ENCODE peak calls at places on chromosomes 6 and 20, in five cellular contexts. One of them, this sample, is unnamed.

GRCh38 chr6:166640342-166641043 is 13.4 kb upstream of the RPS6KA2 start:
- DNase-seq in PC-9: no peak
- DNase-seq in left ventricle myocardium inferior: peak
- DNase-seq in heart left ventricle: peak
- DNase-seq in esophagus squamous epithelium: no peak
- DNase-seq in this sample: no peak

GRCh38 chr6:73798592-73798991 is 102.6 kb downstream of the CD109 start:
- DNase-seq in left ventricle myocardium inferior: no peak
- DNase-seq in PC-9: peak
- DNase-seq in heart left ventricle: peak
- DNase-seq in esophagus squamous epithelium: no peak
- DNase-seq in this sample: peak

GRCh38 chr20:57947421-57948176 is 237.8 kb upstream of the PMEPA1 start:
- DNase-seq in left ventricle myocardium inferior: peak
- DNase-seq in heart left ventricle: peak
- DNase-seq in esophagus squamous epithelium: no peak
- DNase-seq in PC-9: no peak
- DNase-seq in this sample: peak

GRCh38 chr20:380763-381580 is 412 bp downstream of the TRIB3 start:
- DNase-seq in left ventricle myocardium inferior: peak
- DNase-seq in esophagus squamous epithelium: no peak
- DNase-seq in heart left ventricle: peak
- DNase-seq in PC-9: no peak
- DNase-seq in this sample: peak

GRCh38 chr6:104483225-104483834 is 376.4 kb downstream of the HACE1 start:
- DNase-seq in heart left ventricle: no peak
- DNase-seq in left ventricle myocardium inferior: no peak
- DNase-seq in PC-9: no peak
- DNase-seq in esophagus squamous epithelium: no peak
- DNase-seq in this sample: no peak

GRCh38 chr20:4664691-4665360 is 56.9 kb upstream of the PRND start:
- DNase-seq in left ventricle myocardium inferior: no peak
- DNase-seq in esophagus squamous epithelium: no peak
- DNase-seq in heart left ventricle: no peak
- DNase-seq in PC-9: no peak
- DNase-seq in this sample: no peak

GRCh38 chr6:5175635-5176034 is 85.1 kb downstream of the LYRM4 start:
- DNase-seq in left ventricle myocardium inferior: no peak
- DNase-seq in heart left ventricle: no peak
- DNase-seq in esophagus squamous epithelium: no peak
- DNase-seq in PC-9: no peak
- DNase-seq in this sample: no peak

GRCh38 chr6:105750089-105750488 is 336.0 kb upstream of the PRDM1 start:
- DNase-seq in left ventricle myocardium inferior: no peak
- DNase-seq in esophagus squamous epithelium: no peak
- DNase-seq in PC-9: no peak
- DNase-seq in heart left ventricle: no peak
- DNase-seq in this sample: no peak

GRCh38 chr6:13767121-13767794 is 47.1 kb downstream of the MCUR1 start:
- DNase-seq in PC-9: no peak
- DNase-seq in heart left ventricle: peak
- DNase-seq in esophagus squamous epithelium: no peak
- DNase-seq in left ventricle myocardium inferior: peak
- DNase-seq in this sample: peak

GRCh38 chr6:40286721-40287120 is 300.4 kb downstream of the LRFN2 start:
- DNase-seq in heart left ventricle: no peak
- DNase-seq in left ventricle myocardium inferior: no peak
- DNase-seq in esophagus squamous epithelium: no peak
- DNase-seq in PC-9: no peak
- DNase-seq in this sample: no peak

GRCh38 chr6:17885889-17886576 is 101.4 kb downstream of the KIF13A start:
- DNase-seq in PC-9: no peak
- DNase-seq in left ventricle myocardium inferior: no peak
- DNase-seq in esophagus squamous epithelium: no peak
- DNase-seq in heart left ventricle: no peak
- DNase-seq in this sample: no peak

GRCh38 chr6:149031545-149032317 is 284.9 kb downstream of the UST start:
- DNase-seq in esophagus squamous epithelium: no peak
- DNase-seq in left ventricle myocardium inferior: no peak
- DNase-seq in heart left ventricle: no peak
- DNase-seq in PC-9: peak
- DNase-seq in this sample: no peak

GRCh38 chr20:51698252-51698651 is 69.9 kb downstream of the ATP9A start:
- DNase-seq in PC-9: no peak
- DNase-seq in esophagus squamous epithelium: no peak
- DNase-seq in left ventricle myocardium inferior: no peak
- DNase-seq in heart left ventricle: no peak
- DNase-seq in this sample: no peak

GRCh38 chr6:75480425-75480824 is 13.2 kb downstream of the FILIP1 start:
- DNase-seq in heart left ventricle: no peak
- DNase-seq in esophagus squamous epithelium: no peak
- DNase-seq in PC-9: no peak
- DNase-seq in left ventricle myocardium inferior: no peak
- DNase-seq in this sample: peak

GRCh38 chr20:44651507-44652373 is at the start of gene ADA:
- DNase-seq in esophagus squamous epithelium: no peak
- DNase-seq in heart left ventricle: peak
- DNase-seq in left ventricle myocardium inferior: peak
- DNase-seq in PC-9: peak
- DNase-seq in this sample: peak

GRCh38 chr6:166007349-166008263 is 160.0 kb downstream of the TBXT start:
- DNase-seq in heart left ventricle: peak
- DNase-seq in esophagus squamous epithelium: no peak
- DNase-seq in PC-9: no peak
- DNase-seq in left ventricle myocardium inferior: peak
- DNase-seq in this sample: peak

GRCh38 chr6:170347091-170347490 is 40.5 kb downstream of the FAM120B start:
- DNase-seq in esophagus squamous epithelium: no peak
- DNase-seq in heart left ventricle: no peak
- DNase-seq in left ventricle myocardium inferior: no peak
- DNase-seq in PC-9: no peak
- DNase-seq in this sample: no peak

GRCh38 chr20:4234128-4234527 is 218.8 kb upstream of the RNF24 start:
- DNase-seq in heart left ventricle: no peak
- DNase-seq in left ventricle myocardium inferior: no peak
- DNase-seq in PC-9: no peak
- DNase-seq in esophagus squamous epithelium: no peak
- DNase-seq in this sample: peak

GRCh38 chr6:144012534-144012933 is 4.5 kb upstream of the PLAGL1 start:
- DNase-seq in heart left ventricle: no peak
- DNase-seq in esophagus squamous epithelium: no peak
- DNase-seq in PC-9: no peak
- DNase-seq in left ventricle myocardium inferior: no peak
- DNase-seq in this sample: peak

DNA sequence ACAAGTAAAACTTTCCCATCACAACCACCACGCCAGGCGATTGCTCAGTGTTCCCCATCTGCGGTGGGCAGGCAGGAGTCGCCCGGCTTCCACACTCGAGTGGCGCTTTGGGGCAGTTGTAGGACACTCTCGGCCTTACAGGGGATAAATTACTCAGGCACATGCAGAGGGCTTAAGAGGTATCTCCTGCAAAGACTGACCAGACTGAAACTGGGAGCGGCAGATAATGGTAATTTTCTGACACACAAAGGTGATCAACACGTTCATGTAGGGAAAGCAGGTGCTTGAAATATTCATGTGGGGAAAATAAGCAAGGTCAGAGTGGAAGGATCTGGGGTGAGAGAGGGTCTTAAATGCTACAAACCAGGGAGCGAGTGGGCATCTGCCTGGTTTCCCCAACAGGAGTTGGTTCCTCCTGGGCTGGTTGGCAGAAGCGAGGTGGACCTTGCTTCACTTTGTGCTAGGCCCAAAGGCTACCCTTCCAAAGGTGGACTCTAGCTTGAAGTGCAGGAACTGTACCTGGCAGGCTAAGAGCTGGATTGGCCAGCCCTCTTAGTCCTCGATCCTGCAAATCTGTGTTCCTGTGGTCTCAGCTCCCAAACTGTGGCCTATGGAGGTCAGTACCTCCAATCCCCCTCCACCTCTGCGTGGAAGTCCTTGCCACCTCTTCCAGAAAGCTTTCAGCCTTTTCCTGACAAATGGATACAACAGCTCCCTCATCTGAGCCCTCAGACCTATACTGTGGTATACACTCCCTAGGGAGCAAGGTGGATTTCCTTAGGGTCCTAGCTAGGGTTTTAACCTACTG is 16.7 kb downstream of the PLAGL2 start:
- DNase-seq in esophagus squamous epithelium: no peak
- DNase-seq in left ventricle myocardium inferior: no peak
- DNase-seq in heart left ventricle: no peak
- DNase-seq in PC-9: no peak
- DNase-seq in this sample: peak
- H3K4me3 ChIP-seq in esophagus squamous epithelium: peak
- H3K4me3 ChIP-seq in left ventricle myocardium inferior: peak
- H3K4me3 ChIP-seq in heart left ventricle: peak
- H3K4me3 ChIP-seq in PC-9: no peak
- H3K4me3 ChIP-seq in this sample: peak

GRCh38 chr20:21702553-21703467 is 2.7 kb upstream of the PAX1 start:
- DNase-seq in esophagus squamous epithelium: no peak
- DNase-seq in heart left ventricle: no peak
- DNase-seq in left ventricle myocardium inferior: peak
- DNase-seq in PC-9: no peak
- DNase-seq in this sample: no peak
- H3K4me3 ChIP-seq in esophagus squamous epithelium: no peak
- H3K4me3 ChIP-seq in heart left ventricle: no peak
- H3K4me3 ChIP-seq in left ventricle myocardium inferior: peak
- H3K4me3 ChIP-seq in PC-9: no peak
- H3K4me3 ChIP-seq in this sample: no peak

DNA sequence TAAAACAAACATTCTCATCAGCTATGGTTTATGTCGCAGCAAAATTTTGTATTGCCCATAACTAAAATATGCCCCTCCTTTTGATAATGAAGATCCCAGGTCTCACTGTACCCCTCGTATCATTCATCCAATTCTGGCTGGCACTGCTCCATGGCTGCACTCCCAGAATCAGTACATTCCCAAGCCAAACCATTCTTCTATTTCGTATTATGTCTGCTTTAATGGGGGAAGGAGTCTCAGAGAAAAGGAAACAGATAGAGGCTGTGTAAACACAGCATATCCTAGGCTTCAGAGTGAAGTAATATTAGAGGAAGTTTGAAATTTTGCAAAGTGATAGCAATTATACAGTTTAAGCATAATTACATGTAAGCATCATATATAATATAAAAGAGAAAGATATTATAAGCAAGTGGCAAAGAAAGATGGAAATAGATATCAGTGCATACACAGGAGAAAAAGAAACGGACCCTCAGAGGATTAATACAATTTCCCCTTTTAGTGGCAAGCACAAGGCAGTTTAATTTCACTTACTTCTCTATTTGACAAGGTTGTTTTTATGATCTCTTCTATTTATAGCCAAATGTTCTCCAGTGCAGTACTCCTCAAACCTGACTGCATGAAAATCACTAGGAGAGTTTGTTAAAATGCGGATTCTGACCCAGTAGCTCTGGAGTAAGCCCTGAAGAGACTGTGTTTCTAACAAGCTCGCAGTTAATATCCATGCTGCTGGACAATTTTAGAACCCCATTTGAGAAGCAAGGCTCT is 56.5 kb upstream of the TENT5A start:
- DNase-seq in esophagus squamous epithelium: no peak
- DNase-seq in PC-9: no peak
- DNase-seq in heart left ventricle: peak
- DNase-seq in left ventricle myocardium inferior: peak
- DNase-seq in this sample: no peak
- H3K4me3 ChIP-seq in esophagus squamous epithelium: no peak
- H3K4me3 ChIP-seq in PC-9: no peak
- H3K4me3 ChIP-seq in heart left ventricle: peak
- H3K4me3 ChIP-seq in left ventricle myocardium inferior: peak
- H3K4me3 ChIP-seq in this sample: no peak

DNA sequence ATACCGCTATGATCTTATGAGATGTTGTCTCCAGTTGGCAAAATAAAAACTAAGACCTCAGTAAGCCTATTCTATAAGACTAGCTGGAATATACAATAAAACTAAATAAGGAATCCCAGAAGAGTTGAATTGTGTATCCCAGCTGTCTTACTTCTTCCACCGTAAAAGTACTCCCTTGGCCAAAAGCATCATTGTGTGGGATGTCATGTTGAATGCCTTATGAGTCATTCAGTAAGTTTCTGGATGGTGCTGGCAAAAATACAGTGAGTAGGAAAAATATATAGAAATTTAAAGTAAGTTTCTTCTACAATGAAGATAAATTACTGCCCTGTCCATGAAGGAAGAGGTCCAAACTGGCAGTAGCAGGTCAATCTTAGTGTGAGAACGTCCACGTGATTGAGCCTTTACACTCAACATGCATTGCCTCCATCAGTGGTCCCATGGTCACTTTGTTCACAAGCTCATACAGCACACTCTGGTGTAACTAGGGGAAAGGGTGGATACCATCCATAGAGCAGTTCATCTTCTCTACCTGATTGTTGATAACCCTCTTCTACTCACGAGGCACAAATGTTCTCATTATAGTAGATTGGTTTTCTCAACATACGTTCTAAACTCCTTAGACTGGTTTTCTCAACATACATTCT is 13.7 kb upstream of the ZNF318 start:
- DNase-seq in PC-9: no peak
- DNase-seq in esophagus squamous epithelium: no peak
- DNase-seq in heart left ventricle: no peak
- DNase-seq in left ventricle myocardium inferior: no peak
- DNase-seq in this sample: peak
- H3K4me3 ChIP-seq in PC-9: no peak
- H3K4me3 ChIP-seq in esophagus squamous epithelium: no peak
- H3K4me3 ChIP-seq in heart left ventricle: no peak
- H3K4me3 ChIP-seq in left ventricle myocardium inferior: no peak
- H3K4me3 ChIP-seq in this sample: no peak

This sample was measured in foreskin fibroblast.